ENCODE peak calls at places on chromosomes 13 and 19, in five cellular contexts. V is pancreas, E is cardiac muscle cell, N is tibial nerve, I is type B pancreatic cell. A is an unnamed sample.
A peak's percentile ranks its signal among the peaks of the same experiment; 100 is the strongest.

GRCh38 chr13:110361365-110361911 is 54.4 kb downstream of the COL4A2 start:
- DNase-seq in V (no peak), I (no peak), N (peak; percentile 47), E (peak; percentile 97), A (peak; percentile 95)

GRCh38 chr19:29417048-29417447 is 108.7 kb upstream of the VSTM2B start:
- DNase-seq in E (no peak), V (no peak), I (no peak), N (no peak), A (no peak)

GRCh38 chr19:9078651-9079050 is 8.2 kb upstream of the OR1M1 start:
- DNase-seq in I (no peak), N (no peak), V (no peak), E (no peak), A (no peak)

GRCh38 chr19:10433131-10433536 is 12.8 kb downstream of the PDE4A start:
- DNase-seq in N (no peak), E (no peak), I (no peak), V (no peak), A (no peak)

GRCh38 chr19:34734601-34735103 is 609 bp downstream of the ZNF181 start:
- DNase-seq in V (no peak), N (no peak), I (no peak), E (no peak), A (no peak)

GRCh38 chr19:48632692-48633147 is 4.5 kb downstream of the DBP start:
- DNase-seq in N (no peak), I (no peak), V (no peak), E (no peak), A (no peak)

GRCh38 chr19:57406516-57407123 is 4.3 kb upstream of the ZNF17 start:
- DNase-seq in N (no peak), V (peak; percentile 55), E (peak; percentile 69), I (no peak), A (no peak)

GRCh38 chr19:18156841-18157464 is 4.0 kb downstream of the PIK3R2 start:
- DNase-seq in E (peak; percentile 96), I (no peak), N (peak; percentile 55), V (peak; percentile 98), A (peak; percentile 93)

GRCh38 chr13:110265682-110266430 is 41.1 kb downstream of the COL4A1 start:
- DNase-seq in N (no peak), I (no peak), V (no peak), E (no peak), A (peak; percentile 83)

GRCh38 chr13:40271931-40272775 is 394.3 kb downstream of the FOXO1 start:
- DNase-seq in I (no peak), N (peak; percentile 91), E (peak; percentile 88), V (no peak), A (no peak)

DNA sequence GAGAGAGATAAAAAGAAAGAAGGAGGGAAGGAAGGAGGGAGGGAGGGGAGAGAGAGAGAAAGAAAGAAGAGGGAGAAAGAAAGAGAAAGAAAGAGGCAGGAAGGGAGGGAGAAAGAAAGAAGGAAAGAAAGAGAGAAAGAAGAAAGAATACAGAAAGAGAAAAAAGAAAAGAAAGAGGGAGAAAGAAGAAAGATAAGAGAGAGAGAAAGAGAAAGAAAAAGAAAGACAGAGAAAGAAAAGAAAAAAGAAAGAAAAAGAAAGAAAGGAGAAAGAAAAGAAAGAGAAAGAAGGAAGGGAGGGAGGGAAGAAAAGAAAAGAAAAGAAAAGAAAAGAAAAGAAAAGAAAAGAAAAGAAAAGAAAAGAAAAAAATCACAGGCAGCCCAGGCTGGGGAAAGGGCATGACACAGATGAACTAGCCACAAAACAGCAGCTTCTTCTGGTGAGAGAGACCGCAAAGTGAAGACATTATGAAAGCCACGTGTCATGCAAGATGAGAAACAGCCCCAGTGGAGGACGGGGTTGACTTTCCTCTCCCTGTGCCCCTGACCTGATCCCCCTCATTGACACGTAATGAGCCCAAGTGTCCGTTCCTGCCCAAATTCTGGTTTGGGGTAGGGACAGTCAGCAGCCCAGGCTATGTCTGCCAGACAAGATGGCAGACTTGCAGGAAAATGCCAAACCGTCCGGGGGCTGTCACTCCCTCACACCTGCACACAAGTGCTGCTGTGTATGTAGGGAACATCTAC is 102.1 kb downstream of the INSR start:
- DNase-seq in V (no peak), I (no peak), N (no peak), E (no peak), A (no peak)
- TF ChIP-seq CTCF in V (no peak), I (no peak), N (no peak), E (no peak), A (no peak)

DNA sequence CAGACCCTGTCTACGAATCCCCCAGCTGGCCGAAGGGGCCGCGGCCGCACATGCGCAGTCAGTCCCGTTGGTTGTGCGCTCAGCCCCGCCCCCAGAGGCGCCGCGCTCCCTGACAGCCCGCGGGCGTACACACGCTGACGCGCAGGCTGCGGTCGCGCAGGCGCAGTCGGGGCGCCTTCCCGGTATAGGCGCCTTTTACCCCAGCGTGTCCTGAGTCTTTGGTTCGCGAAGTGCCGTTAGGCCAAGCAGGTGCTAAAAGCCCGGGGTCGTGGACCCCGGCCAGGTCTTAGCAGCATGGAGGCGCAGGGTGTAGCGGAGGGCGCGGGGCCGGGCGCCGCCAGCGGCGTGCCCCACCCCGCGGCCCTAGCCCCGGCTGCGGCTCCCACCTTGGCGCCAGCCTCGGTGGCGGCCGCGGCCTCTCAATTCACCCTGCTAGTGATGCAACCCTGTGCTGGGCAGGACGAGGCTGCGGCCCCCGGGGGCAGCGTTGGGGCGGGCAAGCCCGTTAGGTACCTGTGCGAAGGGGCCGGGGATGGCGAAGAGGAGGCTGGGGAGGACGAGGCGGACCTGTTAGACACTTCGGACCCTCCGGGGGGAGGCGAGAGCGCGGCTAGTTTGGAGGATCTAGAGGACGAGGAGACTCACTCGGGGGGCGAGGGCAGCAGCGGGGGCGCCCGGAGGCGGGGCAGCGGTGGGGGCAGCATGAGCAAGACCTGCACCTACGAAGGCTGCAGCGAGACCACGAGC is at the start of gene RFXAP:
- DNase-seq in V (peak; percentile 98), E (peak; percentile 92), I (peak; percentile 96), N (peak; percentile 74), A (peak; percentile 97)
- TF ChIP-seq CTCF in V (no peak), E (no peak), I (peak; percentile 11), N (peak; percentile 9), A (no peak)

GRCh38 chr19:1221141-1221903 is 15.7 kb downstream of the STK11 start:
- DNase-seq in V (peak; percentile 94), E (peak; percentile 67), I (no peak), N (no peak), A (no peak)

GRCh38 chr19:1224047-1224825 is 13.6 kb downstream of the CBARP start:
- DNase-seq in I (no peak), V (peak; percentile 78), N (no peak), E (no peak), A (no peak)

GRCh38 chr19:1223018-1223855 is 14.6 kb downstream of the CBARP start:
- DNase-seq in V (peak; percentile 83), N (no peak), E (peak; percentile 49), I (no peak), A (no peak)

GRCh38 chr19:1221904-1222255 is 15.9 kb downstream of the CBARP start:
- DNase-seq in V (peak; percentile 82), N (no peak), E (no peak), I (no peak), A (no peak)

DNA sequence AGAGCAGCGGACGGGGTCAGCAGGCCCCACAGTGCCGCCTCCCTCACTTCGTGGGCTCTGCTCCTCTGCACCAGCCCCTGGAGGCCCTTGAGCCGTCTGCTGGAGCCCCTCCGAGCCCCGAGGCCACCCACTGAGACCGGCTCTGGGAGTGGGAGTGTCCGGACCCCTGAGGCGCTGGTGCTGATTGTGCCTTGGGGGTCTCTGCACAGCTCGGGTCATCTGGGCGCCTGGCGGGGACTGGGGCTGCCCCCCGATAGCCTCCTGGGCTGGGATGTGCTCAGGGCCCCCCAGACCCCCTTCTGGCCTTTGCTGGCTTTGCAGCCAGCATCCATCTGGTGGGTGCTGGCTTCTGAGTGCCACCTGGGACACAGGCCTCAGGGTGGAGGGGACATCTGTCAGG is 15.4 kb downstream of the CBARP start:
- DNase-seq in V (peak; percentile 73), E (no peak), N (no peak), I (no peak), A (no peak)
- TF ChIP-seq CTCF in V (no peak), E (peak; percentile 6), N (no peak), I (no peak), A (no peak)

DNA sequence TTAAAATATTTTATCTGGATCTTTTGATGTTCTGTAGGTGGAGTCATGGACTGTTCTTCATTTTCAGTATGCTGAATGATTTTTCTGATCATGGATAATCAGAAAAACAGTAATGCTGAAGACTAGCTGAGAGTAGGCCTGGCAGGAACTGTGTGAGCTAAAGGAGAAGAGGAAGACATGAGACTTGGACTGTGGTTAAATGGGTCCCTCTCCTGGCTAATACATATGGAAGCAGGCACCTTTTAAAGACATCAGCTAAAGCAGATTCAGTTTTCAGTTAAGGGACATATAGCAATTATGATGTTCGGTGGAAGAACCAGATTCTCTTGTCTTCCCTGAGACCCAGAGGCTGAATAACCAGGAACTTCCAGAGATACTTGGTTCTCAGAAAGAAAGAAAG is 169.4 kb downstream of the OLFM4 start:
- DNase-seq in N (no peak), E (no peak), I (no peak), V (no peak), A (no peak)
- TF ChIP-seq CTCF in N (no peak), E (no peak), I (peak; percentile 45), V (no peak), A (no peak)

GRCh38 chr19:50629194-50629593 is 10.5 kb downstream of the SYT3 start:
- DNase-seq in E (no peak), I (no peak), V (no peak), N (no peak), A (no peak)

GRCh38 chr19:50633359-50633758 is 6.3 kb downstream of the SYT3 start:
- DNase-seq in I (no peak), E (no peak), V (no peak), N (no peak), A (no peak)

GRCh38 chr19:50633973-50634372 is 5.7 kb downstream of the SYT3 start:
- DNase-seq in I (no peak), N (no peak), E (no peak), V (no peak), A (no peak)

GRCh38 chr19:50629801-50630200 is 9.9 kb downstream of the SYT3 start:
- DNase-seq in E (no peak), N (no peak), I (no peak), V (no peak), A (no peak)

GRCh38 chr19:50632151-50632835 is 7.4 kb downstream of the SYT3 start:
- DNase-seq in I (no peak), E (no peak), V (no peak), N (no peak), A (no peak)
- TF ChIP-seq CTCF in I (no peak), E (no peak), V (no peak), N (no peak), A (no peak)